ENCODE peak calls at places on chromosomes 2 and 18, in six cellular contexts. S is HFFc6; L is stimulated activated CD8-positive, alpha-beta memory T cell treated with anti-CD3 and anti-CD28 coated beads, Interleukin-7, amount 100 ng/mL, for 4 hours; J is cardiac fibroblast; A is GM12865; M is NCI-H345. G is an unnamed sample.

GRCh38 chr18:79945118-79946042 is 6.1 kb downstream of the SLC66A2 start:
- DNase-seq in S (no peak), L (no peak), J (no peak), A (peak; percentile 54), M (no peak), G (no peak)

GRCh38 chr2:126915903-126916302 is 17.2 kb downstream of the TEX51 start:
- DNase-seq in S (no peak), L (no peak), J (no peak), A (no peak), M (no peak), G (no peak)

GRCh38 chr2:16330012-16330411 is 335.6 kb downstream of the CYRIA start:
- DNase-seq in S (no peak), L (no peak), J (no peak), A (no peak), M (no peak), G (no peak)

GRCh38 chr18:55401638-55402191 is 186.3 kb downstream of the TCF4 start:
- DNase-seq in S (peak; percentile 75), L (no peak), J (peak; percentile 89), A (no peak), M (no peak), G (no peak)

GRCh38 chr2:187951470-187952218 is 340.0 kb upstream of the GULP1 start:
- DNase-seq in S (no peak), L (no peak), J (no peak), A (no peak), M (no peak), G (no peak)

GRCh38 chr2:180124273-180124881 is 117.3 kb upstream of the CWC22 start:
- DNase-seq in S (peak; percentile 54), L (no peak), J (peak; percentile 76), A (peak; percentile 50), M (peak; percentile 71), G (peak; percentile 82)

GRCh38 chr2:15935189-15935588 is 5.2 kb upstream of the MYCN start:
- DNase-seq in S (no peak), L (no peak), J (no peak), A (no peak), M (no peak), G (no peak)

GRCh38 chr2:98155291-98155690 is 68.3 kb downstream of the VWA3B start:
- DNase-seq in S (no peak), L (no peak), J (no peak), A (no peak), M (no peak), G (no peak)

GRCh38 chr2:123732563-123732962 is 292.5 kb upstream of the CNTNAP5 start:
- DNase-seq in S (no peak), L (no peak), J (no peak), A (no peak), M (no peak), G (no peak)

GRCh38 chr2:72136349-72136748 is 11.3 kb downstream of the CYP26B1 start:
- DNase-seq in S (no peak), L (no peak), J (no peak), A (no peak), M (no peak), G (no peak)

GRCh38 chr2:121170577-121170976 is 114.4 kb downstream of the TFCP2L1 start:
- DNase-seq in S (no peak), L (no peak), J (no peak), A (no peak), M (no peak), G (no peak)

GRCh38 chr18:75183524-75183923 is 25.4 kb downstream of the PTGR3 start:
- DNase-seq in S (peak; percentile 19), L (no peak), J (no peak), A (no peak), M (no peak), G (no peak)

GRCh38 chr2:180735799-180736198 is 244.6 kb upstream of the UBE2E3 start:
- DNase-seq in S (no peak), L (no peak), J (no peak), A (no peak), M (no peak), G (no peak)

GRCh38 chr18:24271381-24272331 is 126.0 kb downstream of the OSBPL1A start:
- DNase-seq in S (peak; percentile 57), L (no peak), J (peak; percentile 82), A (peak; percentile 23), M (peak; percentile 24), G (peak; percentile 42)

GRCh38 chr2:235510305-235510704 is 16.5 kb downstream of the AGAP1 start:
- DNase-seq in S (no peak), L (no peak), J (no peak), A (no peak), M (no peak), G (no peak)

GRCh38 chr2:172817411-172817810 is 81.8 kb downstream of the RAPGEF4 start:
- DNase-seq in S (peak; percentile 40), L (no peak), J (no peak), A (no peak), M (no peak), G (no peak)

GRCh38 chr2:10668402-10669012 is 21.3 kb downstream of the NOL10 start:
- DNase-seq in S (peak; percentile 52), L (no peak), J (peak; percentile 78), A (peak; percentile 75), M (peak; percentile 62), G (peak; percentile 79)

GRCh38 chr2:240878341-240878936 is 9.8 kb downstream of the AGXT start:
- DNase-seq in S (no peak), L (no peak), J (no peak), A (no peak), M (no peak), G (no peak)

GRCh38 chr2:13550832-13551231 is 834.1 kb downstream of the TRIB2 start:
- DNase-seq in S (no peak), L (no peak), J (no peak), A (peak; percentile 16), M (peak; percentile 69), G (peak; percentile 39)

GRCh38 chr2:237689569-237690131 is 62.3 kb downstream of the LRRFIP1 start:
- DNase-seq in S (no peak), L (no peak), J (no peak), A (no peak), M (no peak), G (no peak)

GRCh38 chr2:5981241-5982055 is 289.3 kb downstream of the SOX11 start:
- DNase-seq in S (no peak), L (no peak), J (no peak), A (no peak), M (peak; percentile 72), G (peak; percentile 49)

GRCh38 chr2:120942658-120943057 is 207.0 kb downstream of the GLI2 start:
- DNase-seq in S (no peak), L (no peak), J (no peak), A (no peak), M (no peak), G (no peak)

G was measured in NCI-H510A treated with DMSO at 0.1 percent for 48 hours.